ENCODE peak calls at places on chromosomes 13 and 19, in ten cellular contexts. G, R, W, E, U, Y, K, I, D and A are unnamed samples.

GRCh38 chr13:28322256-28322895 is 172.6 kb downstream of the FLT1 start:
- DNase-seq in D (no peak), R (no peak), G (peak; percentile 42), I (no peak), W (no peak), Y (no peak), K (no peak), U (no peak), E (no peak), A (no peak)

GRCh38 chr19:18875726-18876125 is 20.2 kb downstream of the CERS1 start:
- DNase-seq in R (no peak), Y (no peak), G (peak; percentile 36), D (no peak), U (no peak), K (no peak), I (no peak), E (no peak), W (no peak), A (no peak)

GRCh38 chr19:50790898-50791562 is 815 bp downstream of the ACP4 start:
- DNase-seq in W (no peak), Y (no peak), U (no peak), I (no peak), K (no peak), G (no peak), E (no peak), D (no peak), R (no peak), A (no peak)

GRCh38 chr13:19960673-19961015 is 2.1 kb downstream of the ZMYM2 start:
- DNase-seq in D (no peak), R (no peak), E (no peak), G (no peak), K (peak; percentile 23), W (no peak), I (no peak), U (no peak), Y (no peak), A (no peak)

GRCh38 chr19:35882074-35882832 is 13.9 kb downstream of the APLP1 start:
- DNase-seq in Y (no peak), I (peak; percentile 51), K (peak; percentile 67), E (no peak), R (peak; percentile 59), W (peak; percentile 39), U (no peak), D (no peak), G (peak; percentile 81), A (no peak)

GRCh38 chr13:66803013-66803739 is 427.0 kb downstream of the PCDH9 start:
- DNase-seq in R (no peak), W (no peak), K (no peak), Y (no peak), I (no peak), E (no peak), G (no peak), U (no peak), D (no peak), A (no peak)

GRCh38 chr13:99572131-99572530 is 70.9 kb downstream of the TM9SF2 start:
- DNase-seq in E (no peak), D (no peak), Y (no peak), U (no peak), I (no peak), W (no peak), K (no peak), R (no peak), G (peak; percentile 4), A (no peak)

GRCh38 chr19:56403261-56403660 is 871 bp upstream of the ZNF583 start:
- DNase-seq in K (no peak), D (no peak), Y (no peak), R (no peak), E (no peak), I (no peak), G (peak; percentile 39), U (no peak), W (no peak), A (no peak)

GRCh38 chr13:47672245-47672975 is 328.7 kb downstream of the SUCLA2 start:
- DNase-seq in W (no peak), R (no peak), D (no peak), Y (no peak), U (no peak), I (no peak), E (no peak), G (no peak), K (no peak), A (no peak)

GRCh38 chr13:25085125-25085742 is 10.7 kb upstream of the PABPC3 start:
- DNase-seq in W (no peak), D (no peak), R (no peak), U (no peak), I (peak; percentile 25), E (no peak), Y (peak; percentile 29), K (peak; percentile 59), G (peak; percentile 26), A (no peak)

DNA sequence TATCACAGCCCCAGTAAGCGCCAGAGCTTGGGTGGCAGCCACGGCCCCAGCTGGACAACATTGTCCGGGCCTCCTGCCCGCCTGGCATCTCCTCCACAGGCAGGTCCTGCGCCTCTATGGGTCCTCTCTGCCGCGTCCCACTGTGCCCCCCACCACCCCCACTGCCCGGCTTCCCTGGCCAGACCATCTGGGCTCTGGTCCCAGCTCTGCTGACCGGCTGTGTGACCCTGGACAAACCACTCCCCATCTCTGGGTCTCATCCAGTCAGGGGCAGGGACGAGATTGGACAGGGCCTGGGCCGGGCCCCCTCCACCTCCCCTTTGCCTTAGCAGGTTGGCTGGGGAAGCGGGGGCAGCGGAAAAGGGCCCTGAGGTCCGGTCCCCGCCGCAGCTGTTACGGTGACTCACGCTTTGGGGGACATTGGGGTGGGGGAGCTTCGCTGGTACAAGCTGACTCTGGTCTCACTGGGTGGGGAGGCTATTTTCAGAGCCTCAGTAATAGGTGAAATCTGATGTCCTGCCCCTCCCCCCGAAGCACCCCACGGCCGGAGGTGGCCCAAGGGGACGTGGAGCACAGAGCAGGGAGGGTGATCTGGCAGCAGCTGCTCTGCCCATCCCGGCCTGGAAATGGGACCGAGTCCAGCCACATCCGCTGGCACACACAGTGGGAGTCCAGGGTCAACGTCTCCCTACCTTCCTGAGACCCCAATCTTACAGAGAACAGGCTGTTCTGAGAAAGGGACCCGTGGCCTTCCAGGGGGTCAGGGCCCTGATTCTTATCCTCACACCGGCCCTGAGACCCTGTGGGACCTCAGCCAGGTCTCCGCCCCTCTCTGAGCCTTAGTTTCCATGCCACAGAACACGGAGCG is 9.1 kb downstream of the NFIC start:
- DNase-seq in G (peak; percentile 70), E (peak; percentile 87), D (peak; percentile 90), W (peak; percentile 85), K (no peak), I (peak; percentile 91), U (peak; percentile 95), Y (peak; percentile 82), R (peak; percentile 79), A (peak; percentile 96)
- TF ChIP-seq POLR2A in G (no peak), E (peak; percentile 12), D (no peak), W (no peak), K (no peak), I (peak; percentile 11), U (no peak), Y (no peak), R (no peak), A (no peak)

DNA sequence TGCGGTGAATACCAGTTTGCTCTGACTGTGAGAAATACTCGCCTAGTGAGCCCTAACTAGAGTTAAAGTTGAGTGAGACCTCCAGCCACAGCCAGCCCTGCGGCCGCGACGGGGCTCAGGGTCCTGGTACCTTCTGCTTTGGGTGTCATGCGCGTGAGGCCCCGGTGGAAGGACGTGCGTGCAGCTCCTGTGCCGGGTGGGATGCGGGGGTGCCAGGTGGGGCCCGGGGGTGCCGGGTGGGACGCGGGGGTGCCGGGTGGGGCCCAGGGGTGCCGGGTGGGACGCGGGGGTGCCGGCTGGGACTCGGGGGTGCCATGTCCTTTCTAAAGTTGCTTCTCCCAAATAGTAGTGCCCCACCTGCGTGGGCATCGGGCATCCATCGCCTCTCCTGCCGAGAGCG is 8.5 kb upstream of the TMPRSS9 start:
- DNase-seq in D (no peak), Y (no peak), I (no peak), U (no peak), R (no peak), E (no peak), G (no peak), K (no peak), W (no peak), A (no peak)
- TF ChIP-seq POLR2A in D (no peak), Y (no peak), I (no peak), U (no peak), R (no peak), E (no peak), G (no peak), K (no peak), W (no peak), A (no peak)

DNA sequence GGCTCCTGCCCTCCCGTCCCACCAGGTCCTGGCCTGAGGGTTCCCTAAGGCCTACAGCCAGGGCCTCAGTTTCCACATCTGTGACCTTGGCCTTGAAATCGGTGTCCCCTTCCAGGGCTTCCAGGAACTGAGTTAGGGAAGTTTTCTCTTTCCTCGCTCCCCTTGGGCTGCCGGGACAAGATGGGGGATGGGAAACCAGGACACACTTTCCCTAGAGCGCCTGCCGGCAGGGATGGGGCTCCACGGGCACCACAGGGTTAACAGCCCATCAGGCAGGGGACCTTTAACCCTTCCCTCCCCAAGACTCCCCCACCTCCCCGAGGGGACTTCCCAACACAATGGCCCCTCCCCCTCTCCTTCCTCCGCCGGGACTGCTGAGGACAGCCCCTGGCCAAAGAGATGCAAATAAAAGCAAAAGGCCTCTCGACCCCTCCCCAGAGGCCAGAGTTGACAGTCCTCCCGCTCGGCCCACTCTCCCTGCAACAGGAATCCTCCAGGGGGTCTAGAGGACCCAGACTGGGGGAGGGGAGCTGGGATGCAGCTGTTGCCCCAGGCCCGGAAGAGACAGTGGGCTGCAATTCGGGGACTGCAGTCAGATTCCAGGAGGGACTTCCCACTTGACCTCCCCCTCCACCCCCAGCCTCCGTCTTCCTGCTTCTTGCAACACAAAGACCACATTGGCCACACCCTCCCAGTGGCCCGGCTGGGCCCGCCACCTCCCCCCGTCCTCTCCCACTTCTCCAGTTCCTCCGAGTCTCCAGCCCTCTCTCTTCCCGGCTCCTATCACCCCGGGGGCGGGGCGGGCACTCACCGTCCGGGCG is 3.4 kb downstream of the BBC3 start:
- DNase-seq in W (peak; percentile 91), I (peak; percentile 80), E (peak; percentile 79), K (peak; percentile 100), U (peak; percentile 98), G (peak; percentile 94), R (peak; percentile 85), Y (peak; percentile 84), D (peak; percentile 97), A (peak; percentile 88)
- TF ChIP-seq POLR2A in W (peak; percentile 40), I (peak; percentile 20), E (peak; percentile 40), K (peak; percentile 54), U (no peak), G (no peak), R (peak; percentile 3), Y (peak; percentile 38), D (no peak), A (peak; percentile 53)

DNA sequence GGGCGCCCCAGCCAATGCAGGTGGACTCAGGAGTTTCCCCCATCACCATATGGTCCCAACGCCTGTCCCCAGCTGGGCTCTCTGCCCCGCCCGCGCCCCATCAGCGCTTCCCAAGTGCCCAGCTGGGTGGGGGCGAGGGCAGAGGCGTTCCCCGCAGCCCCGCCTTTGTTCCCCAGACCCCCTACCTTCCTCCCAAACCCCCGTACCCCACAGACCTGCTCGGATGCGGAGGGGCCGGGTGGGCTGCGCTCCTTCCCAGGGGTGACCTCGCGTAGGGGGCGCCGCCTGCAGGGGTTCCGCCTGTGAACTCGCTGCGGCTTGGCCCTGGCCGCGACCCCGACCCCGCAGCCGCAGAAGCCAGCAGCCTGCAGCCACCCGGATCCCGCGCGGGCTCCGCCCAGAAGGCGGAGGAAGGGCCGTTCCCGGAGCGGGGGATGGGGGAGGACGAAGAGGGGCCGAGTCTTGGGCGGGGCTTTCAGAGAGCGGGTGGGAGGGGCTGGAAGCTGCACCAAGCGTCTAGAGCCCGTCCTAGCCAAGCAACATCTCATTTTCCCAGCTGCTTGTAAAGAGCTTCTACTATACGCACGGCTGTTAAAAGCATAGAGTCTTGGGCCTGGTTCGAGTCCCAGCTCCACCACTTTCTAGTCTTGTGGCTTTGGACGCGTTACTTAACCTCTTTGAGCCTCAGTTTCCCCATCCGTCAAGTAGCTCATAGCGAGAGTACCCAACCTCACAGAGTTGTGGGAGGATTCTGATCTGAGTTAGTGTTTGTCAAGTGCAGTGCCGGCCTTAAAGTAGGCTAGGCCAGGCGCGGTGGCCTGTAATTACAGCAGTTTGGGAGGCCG is at the start of gene RAB3D:
- DNase-seq in G (peak; percentile 77), E (peak; percentile 85), Y (peak; percentile 96), D (peak; percentile 95), K (peak; percentile 93), R (peak; percentile 97), W (peak; percentile 95), I (peak; percentile 96), U (peak; percentile 99), A (peak; percentile 94)
- TF ChIP-seq POLR2A in G (no peak), E (peak; percentile 71), Y (peak; percentile 81), D (no peak), K (peak; percentile 50), R (peak; percentile 25), W (peak; percentile 56), I (peak; percentile 55), U (no peak), A (no peak)